ENCODE peak calls at places on chromosome 12, in eight cellular contexts. N, A, J, Z, P, Y, Q and D are unnamed samples.

GRCh38 chr12:117125275-117125613 is 26.0 kb upstream of the TESC start:
- DNase-seq in N (peak; percentile 45), A (no peak), J (no peak), Z (no peak), P (no peak), Y (no peak), Q (peak; percentile 36), D (no peak)

GRCh38 chr12:538731-539539 is 79.2 kb downstream of the B4GALNT3 start:
- DNase-seq in N (peak; percentile 73), A (no peak), J (no peak), Z (peak; percentile 69), P (no peak), Y (peak; percentile 75), Q (peak; percentile 71), D (no peak)

GRCh38 chr12:7588703-7589329 is 76.9 kb downstream of the APOBEC1 start:
- DNase-seq in N (peak; percentile 73), A (peak; percentile 56), J (no peak), Z (no peak), P (peak; percentile 45), Y (no peak), Q (no peak), D (peak; percentile 8)

GRCh38 chr12:106245767-106246166 is 2.1 kb downstream of the CKAP4 start:
- DNase-seq in N (peak; percentile 86), A (peak; percentile 64), J (no peak), Z (no peak), P (no peak), Y (no peak), Q (peak; percentile 78), D (no peak)

GRCh38 chr12:101670007-101670671 is 27.3 kb upstream of the CHPT1 start:
- DNase-seq in N (peak; percentile 54), A (peak; percentile 44), J (no peak), Z (no peak), P (peak; percentile 50), Y (no peak), Q (peak; percentile 27), D (no peak)

GRCh38 chr12:40325349-40325960 is 100.7 kb downstream of the LRRK2 start:
- DNase-seq in N (peak; percentile 24), A (peak; percentile 63), J (no peak), Z (no peak), P (peak; percentile 35), Y (no peak), Q (peak; percentile 2), D (no peak)

GRCh38 chr12:21894792-21895392 is 46.3 kb downstream of the ABCC9 start:
- DNase-seq in N (peak; percentile 43), A (no peak), J (no peak), Z (no peak), P (no peak), Y (no peak), Q (no peak), D (no peak)

GRCh38 chr12:62861586-62861985 is 73.4 kb downstream of the PPM1H start:
- DNase-seq in N (no peak), A (no peak), J (no peak), Z (no peak), P (no peak), Y (no peak), Q (no peak), D (no peak)

GRCh38 chr12:27550653-27550975 is 26.6 kb downstream of the PPFIBP1 start:
- DNase-seq in N (peak; percentile 30), A (no peak), J (no peak), Z (no peak), P (no peak), Y (no peak), Q (no peak), D (no peak)

GRCh38 chr12:113667667-113668356 is 196.1 kb upstream of the LHX5 start:
- DNase-seq in N (no peak), A (no peak), J (no peak), Z (no peak), P (no peak), Y (no peak), Q (no peak), D (no peak)

GRCh38 chr12:115338566-115339294 is 654.8 kb upstream of the TBX3 start:
- DNase-seq in N (no peak), A (no peak), J (no peak), Z (no peak), P (no peak), Y (no peak), Q (peak; percentile 16), D (no peak)

GRCh38 chr12:121048442-121048841 is 9.4 kb upstream of the OASL start:
- DNase-seq in N (no peak), A (no peak), J (no peak), Z (no peak), P (no peak), Y (no peak), Q (no peak), D (no peak)

GRCh38 chr12:119589087-119589486 is 4.5 kb upstream of the TMEM233 start:
- DNase-seq in N (no peak), A (no peak), J (no peak), Z (no peak), P (no peak), Y (no peak), Q (peak; percentile 46), D (no peak)

GRCh38 chr12:16352481-16352880 is 5.0 kb downstream of the MGST1 start:
- DNase-seq in N (peak; percentile 63), A (no peak), J (no peak), Z (no peak), P (no peak), Y (no peak), Q (peak; percentile 87), D (no peak)

GRCh38 chr12:123131291-123131831 is 19.5 kb downstream of the PITPNM2 start:
- DNase-seq in N (no peak), A (no peak), J (no peak), Z (no peak), P (no peak), Y (no peak), Q (peak; percentile 53), D (no peak)

GRCh38 chr12:2382391-2383155 is 329.8 kb downstream of the CACNA1C start:
- DNase-seq in N (peak; percentile 36), A (no peak), J (no peak), Z (no peak), P (no peak), Y (no peak), Q (no peak), D (no peak)

DNA sequence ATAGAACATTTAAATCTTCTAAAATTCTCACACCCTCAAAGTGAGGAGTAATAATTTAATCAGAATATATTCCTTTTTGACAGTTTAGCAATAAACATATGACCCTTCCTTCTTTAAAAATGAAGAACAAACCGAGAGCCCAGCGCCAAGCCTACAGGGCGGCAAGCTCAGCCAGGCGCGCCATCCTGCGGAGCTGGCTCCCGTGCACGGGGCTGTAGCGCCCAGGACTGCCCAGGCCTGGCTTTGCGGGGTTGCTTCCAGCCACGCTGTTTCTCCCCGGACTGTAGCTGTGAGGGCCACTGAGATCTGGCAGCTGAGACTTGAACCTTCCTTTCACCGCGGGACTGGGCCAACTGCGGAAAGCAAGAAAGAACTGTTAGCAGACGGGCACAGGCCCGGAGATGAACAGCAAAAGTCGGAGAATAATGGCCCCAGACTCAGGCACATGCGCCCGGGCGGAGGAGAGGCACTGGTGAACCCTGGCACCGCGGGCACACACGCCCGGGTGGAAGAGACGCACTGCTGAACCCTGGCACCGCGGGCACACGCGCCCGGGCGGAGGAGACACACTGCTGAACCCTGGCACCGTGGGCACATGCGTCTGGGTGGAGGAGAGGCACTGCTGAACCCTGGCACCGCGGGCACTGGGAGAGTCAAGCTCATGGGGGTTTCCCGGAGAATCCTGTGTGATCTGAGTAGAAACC is 16.6 kb downstream of the PGAM5 start:
- DNase-seq in N (no peak), A (no peak), J (no peak), Z (no peak), P (no peak), Y (no peak), Q (no peak), D (no peak)
- H3K4me3 ChIP-seq in N (no peak overlapping the region), A (no peak overlapping the region), J (no peak overlapping the region), Z (no peak overlapping the region), P (no peak overlapping the region), Y (no peak overlapping the region), Q (no peak overlapping the region), D (no peak overlapping the region)

DNA sequence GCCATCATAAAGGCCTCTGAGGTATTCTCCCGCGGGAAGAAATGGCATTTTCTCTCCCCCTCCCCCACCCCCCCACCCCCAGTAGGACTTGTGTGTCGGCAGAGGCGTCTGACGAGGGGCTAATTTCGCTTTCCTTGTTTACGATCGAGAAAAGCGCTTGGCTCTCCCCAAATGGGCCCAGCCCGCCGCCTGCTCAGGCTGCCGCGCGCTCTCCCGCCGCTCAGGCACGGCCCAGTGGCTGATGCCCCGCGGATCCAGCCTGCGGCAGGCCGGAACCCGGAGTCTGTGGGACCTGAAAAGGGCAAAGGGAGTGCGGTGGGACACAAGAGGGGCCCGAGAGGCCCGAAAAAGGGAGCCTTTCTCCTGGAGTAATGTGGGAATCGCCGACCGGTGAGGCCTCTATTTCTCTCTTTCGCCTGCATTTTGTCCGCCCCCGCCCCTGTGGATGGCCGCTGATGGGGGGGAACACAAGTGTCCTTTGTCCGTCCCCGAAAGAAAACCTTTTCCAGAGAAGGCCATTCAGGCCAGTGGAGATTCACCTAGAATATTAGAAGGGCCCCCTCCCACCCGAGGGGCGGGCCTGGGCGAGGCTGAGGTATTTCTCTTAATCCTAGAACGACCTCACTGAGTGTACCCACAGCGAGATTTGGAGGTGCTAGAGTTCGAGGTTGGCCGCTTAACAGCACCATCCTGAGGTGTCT is 9.0 kb upstream of the HOXC6 start:
- DNase-seq in N (peak; percentile 62), A (no peak), J (peak; percentile 70), Z (no peak), P (peak; percentile 51), Y (no peak), Q (no peak), D (no peak)
- H3K4me1 ChIP-seq in N (peaks cover 46% of the 10 kb centered on the region), A (peaks cover 35% of the 10 kb centered on the region), J (peaks cover 5% of the 10 kb centered on the region), Z (peaks cover 47% of the 10 kb centered on the region), P (no peaks in the 10 kb centered on the region), Y (peaks cover 29% of the 10 kb centered on the region), Q (no peaks in the 10 kb centered on the region), D (peaks cover 21% of the 10 kb centered on the region)

GRCh38 chr12:64063121-64063520 is 159.0 kb downstream of the KICS2 start:
- DNase-seq in N (no peak), A (no peak), J (no peak), Z (no peak), P (no peak), Y (no peak), Q (no peak), D (no peak)
- H3K4me3 ChIP-seq in N (no peak overlapping the region), A (no peak overlapping the region), J (no peak overlapping the region), Z (no peak overlapping the region), P (no peak overlapping the region), Y (no peak overlapping the region), Q (no peak overlapping the region), D (no peak overlapping the region)

GRCh38 chr12:70960484-70960883 is 39.9 kb upstream of the PTPRR start:
- DNase-seq in N (no peak), A (no peak), J (no peak), Z (no peak), P (no peak), Y (no peak), Q (no peak), D (no peak)

GRCh38 chr12:70964867-70965469 is 44.4 kb upstream of the PTPRR start:
- DNase-seq in N (no peak), A (no peak), J (no peak), Z (no peak), P (no peak), Y (no peak), Q (no peak), D (no peak)

DNA sequence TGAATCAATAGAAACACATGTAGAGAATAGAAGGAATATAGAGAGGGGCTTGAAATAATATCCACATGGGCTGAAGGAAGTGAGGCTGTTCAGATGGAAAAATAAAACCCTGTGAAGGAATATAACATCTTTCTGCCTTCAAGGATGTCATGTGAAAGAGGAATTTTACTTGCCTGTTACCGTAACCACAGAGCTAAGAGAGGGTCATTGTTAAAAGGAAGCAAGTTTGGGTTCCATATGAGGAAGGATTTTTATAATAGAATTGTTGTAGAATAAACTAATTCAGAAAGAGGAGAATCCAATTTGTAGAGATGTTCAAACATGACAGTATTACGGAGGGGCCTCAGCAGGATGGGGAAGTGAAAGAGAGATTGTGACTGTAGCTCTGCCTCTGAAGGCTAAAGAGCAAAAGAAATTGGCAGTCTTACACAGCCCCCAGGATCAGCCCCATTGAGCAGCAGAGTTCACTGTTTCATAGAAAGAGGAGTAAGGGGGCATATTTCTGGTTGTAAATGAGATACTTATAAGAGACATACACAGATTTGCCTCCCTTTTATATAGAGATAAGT is 41.8 kb upstream of the PTPRR start:
- DNase-seq in N (no peak), A (no peak), J (no peak), Z (no peak), P (no peak), Y (no peak), Q (no peak), D (no peak)
- H3K4me1 ChIP-seq in N (no peaks in the 10 kb centered on the region), A (no peaks in the 10 kb centered on the region), J (no peaks in the 10 kb centered on the region), Z (no peaks in the 10 kb centered on the region), P (peaks cover 29% of the 10 kb centered on the region), Y (no peaks in the 10 kb centered on the region), Q (no peaks in the 10 kb centered on the region), D (peaks cover 8% of the 10 kb centered on the region)